ENCODE peak calls at places on chromosomes 13 and 19, in seven cellular contexts. C, T, D, Q, G, R and Z are unnamed samples.

GRCh38 chr13:92355213-92355612 is 871.4 kb upstream of the GPC6 start:
- DNase-seq in C (no peak), T (peak), D (no peak), Q (peak), G (no peak), R (peak), Z (no peak)

GRCh38 chr19:6066661-6067646 is 43.3 kb downstream of the RFX2 start:
- DNase-seq in C (no peak), T (peak), D (no peak), Q (peak), G (peak), R (peak), Z (no peak)

GRCh38 chr13:46165485-46166220 is 16.3 kb downstream of the LCP1 start:
- DNase-seq in C (peak), T (no peak), D (peak), Q (no peak), G (no peak), R (peak), Z (peak)

GRCh38 chr13:39682788-39683187 is 27.3 kb downstream of the COG6 start:
- DNase-seq in C (peak), T (no peak), D (peak), Q (no peak), G (no peak), R (no peak), Z (no peak)

GRCh38 chr19:48997972-48998371 is 4.3 kb downstream of the RUVBL2 start:
- DNase-seq in C (peak), T (peak), D (peak), Q (peak), G (peak), R (peak), Z (peak)

GRCh38 chr13:48235100-48235813 is 2.3 kb downstream of the ITM2B start:
- DNase-seq in C (peak), T (peak), D (peak), Q (peak), G (no peak), R (no peak), Z (no peak)

GRCh38 chr13:47679391-47679790 is 321.7 kb downstream of the SUCLA2 start:
- DNase-seq in C (no peak), T (peak), D (no peak), Q (no peak), G (no peak), R (peak), Z (no peak)

GRCh38 chr19:46413262-46414031 is at the start of gene CCDC8:
- DNase-seq in C (no peak), T (peak), D (no peak), Q (peak), G (peak), R (peak), Z (no peak)

GRCh38 chr13:48682452-48682851 is 28.7 kb downstream of the CYSLTR2 start:
- DNase-seq in C (no peak), T (no peak), D (no peak), Q (no peak), G (no peak), R (no peak), Z (no peak)

GRCh38 chr13:66859934-66860867 is 369.9 kb downstream of the PCDH9 start:
- DNase-seq in C (no peak), T (no peak), D (no peak), Q (no peak), G (no peak), R (no peak), Z (no peak)

GRCh38 chr19:29939628-29940027 is 2.4 kb upstream of the URI1 start:
- DNase-seq in C (no peak), T (no peak), D (no peak), Q (no peak), G (no peak), R (no peak), Z (no peak)

GRCh38 chr13:30978981-30979956 is 46.8 kb downstream of the TEX26 start:
- DNase-seq in C (peak), T (peak), D (peak), Q (peak), G (no peak), R (no peak), Z (peak)

GRCh38 chr19:30212574-30212973 is 159.6 kb upstream of the ZNF536 start:
- DNase-seq in C (no peak), T (no peak), D (no peak), Q (no peak), G (no peak), R (no peak), Z (no peak)

GRCh38 chr19:2488942-2489731 is 13.2 kb downstream of the GADD45B start:
- DNase-seq in C (peak), T (peak), D (peak), Q (peak), G (peak), R (no peak), Z (no peak)

GRCh38 chr19:18416778-18417249 is 2.4 kb upstream of the SSBP4 start:
- DNase-seq in C (peak), T (peak), D (peak), Q (peak), G (peak), R (peak), Z (peak)

GRCh38 chr13:48819889-48820288 is 155.8 kb upstream of the FNDC3A start:
- DNase-seq in C (no peak), T (no peak), D (no peak), Q (no peak), G (no peak), R (no peak), Z (no peak)

GRCh38 chr19:56111601-56112312 is 9.3 kb downstream of the ZNF787 start:
- DNase-seq in C (peak), T (no peak), D (peak), Q (peak), G (peak), R (no peak), Z (peak)

GRCh38 chr19:48190288-48191284 is 20.1 kb downstream of the ZSWIM9 start:
- DNase-seq in C (no peak), T (peak), D (no peak), Q (peak), G (no peak), R (peak), Z (peak)

GRCh38 chr19:36213793-36214387 is 575 bp downstream of the ZNF565 start:
- DNase-seq in C (no peak), T (peak), D (no peak), Q (no peak), G (no peak), R (peak), Z (no peak)

GRCh38 chr13:71979616-71980015 is 112.6 kb upstream of the DACH1 start:
- DNase-seq in C (no peak), T (peak), D (peak), Q (no peak), G (no peak), R (peak), Z (no peak)

GRCh38 chr19:1675633-1676350 is 23.4 kb upstream of the TCF3 start:
- DNase-seq in C (no peak), T (no peak), D (no peak), Q (no peak), G (no peak), R (no peak), Z (no peak)

GRCh38 chr13:113926301-113926761 is 47.5 kb downstream of the C13orf46 start:
- DNase-seq in C (no peak), T (peak), D (no peak), Q (no peak), G (no peak), R (no peak), Z (no peak)

GRCh38 chr13:37686501-37686900 is 87.9 kb upstream of the POSTN start:
- DNase-seq in C (no peak), T (no peak), D (no peak), Q (no peak), G (no peak), R (no peak), Z (no peak)

GRCh38 chr19:4474504-4475136 is 2.5 kb downstream of the HDGFL2 start:
- DNase-seq in C (peak), T (peak), D (peak), Q (no peak), G (no peak), R (peak), Z (peak)

GRCh38 chr19:17718988-17719711 is at the start of gene MAP1S:
- DNase-seq in C (peak), T (peak), D (peak), Q (peak), G (peak), R (peak), Z (peak)

GRCh38 chr13:51125495-51126226 is 14.6 kb upstream of the C13orf42 start:
- DNase-seq in C (peak), T (peak), D (peak), Q (peak), G (peak), R (peak), Z (peak)

GRCh38 chr13:112943309-112944125 is 25.5 kb upstream of the MCF2L start:
- DNase-seq in C (peak), T (peak), D (peak), Q (peak), G (peak), R (no peak), Z (peak)

GRCh38 chr13:43246382-43246781 is 223.0 kb downstream of the DNAJC15 start:
- DNase-seq in C (no peak), T (no peak), D (no peak), Q (no peak), G (no peak), R (no peak), Z (no peak)

GRCh38 chr13:23510979-23511735 is 59.1 kb upstream of the TNFRSF19 start:
- DNase-seq in C (peak), T (peak), D (peak), Q (no peak), G (no peak), R (peak), Z (no peak)

GRCh38 chr19:11422163-11423068 is 3.3 kb upstream of the RGL3 start:
- DNase-seq in C (peak), T (peak), D (peak), Q (peak), G (peak), R (peak), Z (peak)

GRCh38 chr13:64154514-64154913 is 2738.9 kb upstream of the PCDH20 start:
- DNase-seq in C (no peak), T (peak), D (no peak), Q (no peak), G (no peak), R (no peak), Z (no peak)
- TF ChIP-seq CTCF in C (no peak), T (peak), D (no peak), Q (no peak), G (no peak), R (no peak), Z (no peak)

GRCh38 chr19:13373599-13373998 is 132.7 kb downstream of the CACNA1A start:
- DNase-seq in C (no peak), T (no peak), D (no peak), Q (no peak), G (no peak), R (no peak), Z (no peak)
- TF ChIP-seq CTCF in C (no peak), T (no peak), D (no peak), Q (no peak), G (no peak), R (no peak), Z (no peak)

GRCh38 chr13:41196620-41197019 is 2.3 kb upstream of the KBTBD7 start:
- DNase-seq in C (no peak), T (peak), D (no peak), Q (no peak), G (no peak), R (no peak), Z (peak)
- TF ChIP-seq CTCF in C (no peak), T (peak), D (peak), Q (no peak), G (no peak), R (peak), Z (no peak)

GRCh38 chr13:59623516-59623915 is 540.2 kb downstream of the DIAPH3 start:
- DNase-seq in C (no peak), T (no peak), D (no peak), Q (no peak), G (no peak), R (no peak), Z (no peak)

GRCh38 chr13:59621791-59622190 is 541.9 kb downstream of the DIAPH3 start:
- DNase-seq in C (no peak), T (no peak), D (no peak), Q (no peak), G (no peak), R (no peak), Z (no peak)

DNA sequence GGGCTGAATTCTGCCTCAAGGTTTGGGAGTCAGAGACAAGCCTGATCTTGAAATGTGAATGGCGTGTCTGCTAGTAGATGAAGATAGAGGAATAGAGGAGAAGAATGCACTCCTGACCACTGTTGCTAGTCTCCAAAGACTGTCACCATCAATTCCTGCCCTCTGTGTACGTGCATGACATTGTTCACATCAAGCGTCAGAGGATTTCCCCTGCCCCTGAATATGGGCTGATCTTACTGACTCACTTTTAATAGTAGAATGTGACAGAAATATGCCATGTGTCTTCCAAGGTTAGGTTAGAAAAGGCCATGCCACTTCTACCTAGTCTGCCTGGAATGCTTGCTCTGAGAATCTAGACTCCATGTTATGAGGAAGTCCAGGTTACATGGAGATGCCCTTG is 538.6 kb downstream of the DIAPH3 start:
- DNase-seq in C (no peak), T (no peak), D (no peak), Q (no peak), G (no peak), R (no peak), Z (no peak)
- TF ChIP-seq CTCF in C (no peak), T (no peak), D (no peak), Q (no peak), G (no peak), R (no peak), Z (no peak)

GRCh38 chr13:25776722-25777121 is 275.1 kb downstream of the SHISA2 start:
- DNase-seq in C (no peak), T (no peak), D (no peak), Q (no peak), G (no peak), R (no peak), Z (no peak)

GRCh38 chr13:25778302-25778701 is 273.5 kb downstream of the SHISA2 start:
- DNase-seq in C (no peak), T (no peak), D (peak), Q (no peak), G (no peak), R (no peak), Z (no peak)

GRCh38 chr13:25775986-25776385 is 275.8 kb downstream of the SHISA2 start:
- DNase-seq in C (no peak), T (no peak), D (no peak), Q (no peak), G (no peak), R (no peak), Z (no peak)

GRCh38 chr13:25777509-25777908 is 274.3 kb downstream of the SHISA2 start:
- DNase-seq in C (no peak), T (no peak), D (no peak), Q (no peak), G (no peak), R (no peak), Z (no peak)

GRCh38 chr13:25775275-25775674 is 276.5 kb downstream of the SHISA2 start:
- DNase-seq in C (no peak), T (no peak), D (no peak), Q (no peak), G (no peak), R (no peak), Z (no peak)
- TF ChIP-seq CTCF in C (no peak), T (no peak), D (no peak), Q (no peak), G (no peak), R (no peak), Z (no peak)